ENCODE peak calls at places on chromosomes 7 and 10, in eight cellular contexts. R, A, Z, W, K, U, M and T are unnamed samples.

GRCh38 chr7:50310361-50310760 is 5.8 kb downstream of the IKZF1 start:
- DNase-seq in K (no peak), A (no peak), W (no peak), R (no peak), M (no peak), Z (no peak), U (no peak), T (no peak)

GRCh38 chr10:33139191-33139646 is 181.2 kb upstream of the ITGB1 start:
- DNase-seq in R (no peak), M (no peak), U (no peak), W (no peak), Z (no peak), K (no peak), A (no peak), T (no peak)

GRCh38 chr7:131501422-131501821 is 55.0 kb downstream of the PODXL start:
- DNase-seq in W (peak; percentile 92), R (no peak), A (peak; percentile 42), U (no peak), K (no peak), M (no peak), Z (no peak), T (no peak)

GRCh38 chr7:92750440-92750839 is 85.9 kb downstream of the CDK6 start:
- DNase-seq in R (no peak), U (no peak), M (no peak), Z (no peak), A (no peak), W (peak; percentile 70), K (no peak), T (no peak)

GRCh38 chr7:7913506-7913905 is 55.1 kb upstream of the GLCCI1 start:
- DNase-seq in U (no peak), R (no peak), M (no peak), K (no peak), W (peak; percentile 42), A (no peak), Z (no peak), T (no peak)

GRCh38 chr7:134891262-134892001 is 94.9 kb upstream of the AGBL3 start:
- DNase-seq in W (peak; percentile 96), U (peak; percentile 92), A (peak; percentile 81), K (peak; percentile 37), R (peak; percentile 18), Z (peak; percentile 96), M (peak; percentile 80), T (peak; percentile 47)

GRCh38 chr7:11914645-11915044 is 82.6 kb upstream of the THSD7A start:
- DNase-seq in A (no peak), R (no peak), K (no peak), W (no peak), U (no peak), M (no peak), Z (no peak), T (no peak)

GRCh38 chr10:14562197-14562596 is 212.5 kb downstream of the FAM107B start:
- DNase-seq in U (no peak), R (no peak), W (no peak), M (no peak), K (no peak), A (no peak), Z (no peak), T (no peak)

GRCh38 chr7:151202836-151203235 is 7.5 kb downstream of the H2BK1 start:
- DNase-seq in A (no peak), K (no peak), U (no peak), M (no peak), Z (no peak), R (no peak), W (no peak), T (no peak)

GRCh38 chr10:80202934-80203834 is 2.2 kb downstream of the ANXA11 start:
- DNase-seq in W (peak; percentile 93), M (peak; percentile 83), R (peak; percentile 54), K (peak; percentile 15), A (peak; percentile 95), U (peak; percentile 93), Z (peak; percentile 74), T (peak; percentile 72)

GRCh38 chr7:76054129-76055120 is 6.5 kb downstream of the MDH2 start:
- DNase-seq in W (peak; percentile 88), R (no peak), U (no peak), A (peak; percentile 83), K (no peak), M (peak; percentile 55), Z (no peak), T (no peak)

GRCh38 chr7:19939746-19940145 is 166.3 kb upstream of the TMEM196 start:
- DNase-seq in M (no peak), Z (no peak), U (no peak), R (no peak), W (peak; percentile 74), A (peak; percentile 95), K (no peak), T (no peak)

GRCh38 chr7:127831312-127832212 is 179.6 kb downstream of the SND1 start:
- DNase-seq in R (no peak), K (no peak), A (no peak), Z (no peak), U (no peak), W (no peak), M (peak; percentile 28), T (no peak)

GRCh38 chr7:150937848-150938561 is 40.1 kb downstream of the KCNH2 start:
- DNase-seq in U (peak; percentile 33), A (peak; percentile 68), K (no peak), Z (no peak), R (no peak), M (no peak), W (peak; percentile 36), T (no peak)

GRCh38 chr10:15137636-15138035 is 30.9 kb downstream of the NMT2 start:
- DNase-seq in M (no peak), W (peak; percentile 66), R (no peak), Z (no peak), A (no peak), K (no peak), U (no peak), T (no peak)

GRCh38 chr10:32340596-32341180 is 6.3 kb downstream of the EPC1 start:
- DNase-seq in U (no peak), R (no peak), A (no peak), W (no peak), M (no peak), Z (no peak), K (no peak), T (no peak)

GRCh38 chr7:11170160-11170559 is 196.5 kb downstream of the PHF14 start:
- DNase-seq in M (no peak), Z (no peak), R (no peak), K (no peak), A (no peak), W (no peak), U (peak; percentile 20), T (no peak)

GRCh38 chr7:27640914-27641570 is 21.6 kb downstream of the HIBADH start:
- DNase-seq in A (peak; percentile 92), K (no peak), W (peak; percentile 92), U (no peak), M (peak; percentile 62), R (no peak), Z (no peak), T (no peak)

GRCh38 chr7:55516399-55516798 is 55.9 kb downstream of the VOPP1 start:
- DNase-seq in U (no peak), K (no peak), R (no peak), A (no peak), Z (no peak), M (no peak), W (no peak), T (no peak)

GRCh38 chr10:100878291-100878910 is 34.4 kb upstream of the SLF2 start:
- DNase-seq in U (peak; percentile 84), A (peak; percentile 42), Z (peak; percentile 77), W (peak; percentile 72), M (peak; percentile 46), K (peak; percentile 43), R (peak; percentile 69), T (peak; percentile 65)

GRCh38 chr10:6843477-6843876 is 263.4 kb upstream of the PRKCQ start:
- DNase-seq in R (no peak), U (peak; percentile 28), M (peak; percentile 4), W (no peak), A (no peak), K (no peak), Z (no peak), T (no peak)

GRCh38 chr10:124180947-124181549 is 87.7 kb upstream of the CHST15 start:
- DNase-seq in Z (no peak), U (no peak), W (peak; percentile 50), R (no peak), A (no peak), K (no peak), M (no peak), T (no peak)